ENCODE peak calls at places on chromosomes 13 and 19, in six cellular contexts. G is CD8-positive, alpha-beta T cell; K is GM06990; J is right atrium auricular region; P is heart left ventricle; D is sigmoid colon. X is an unnamed sample.

GRCh38 chr19:34556500-34556899 is 74.9 kb downstream of the WTIP start:
- DNase-seq in D (no peak), P (no peak), J (no peak), K (no peak), G (no peak), X (no peak)

GRCh38 chr19:48624791-48625723 is 5.8 kb downstream of the SPHK2 start:
- DNase-seq in G (no peak), K (no peak), J (no peak), P (no peak), D (peak), X (no peak)

GRCh38 chr19:2034729-2035589 is 16.1 kb downstream of the MKNK2 start:
- DNase-seq in K (peak), D (peak), P (peak), J (no peak), G (no peak), X (peak)

GRCh38 chr13:109436055-109436622 is 350.2 kb downstream of the IRS2 start:
- DNase-seq in G (no peak), D (no peak), J (no peak), K (no peak), P (no peak), X (no peak)

GRCh38 chr19:46806651-46807050 is 18.3 kb upstream of the SLC1A5 start:
- DNase-seq in G (no peak), D (no peak), P (no peak), K (no peak), J (no peak), X (no peak)

GRCh38 chr19:38173324-38174041 is 50.5 kb downstream of the DPF1 start:
- DNase-seq in K (no peak), J (peak), G (no peak), D (no peak), P (peak), X (no peak)

GRCh38 chr13:113428469-113428865 is 24.8 kb downstream of the ADPRHL1 start:
- DNase-seq in D (no peak), J (no peak), P (no peak), K (no peak), G (no peak), X (no peak)

GRCh38 chr13:109755551-109755950 is 30.8 kb downstream of the IRS2 start:
- DNase-seq in J (no peak), D (no peak), P (no peak), G (no peak), K (no peak), X (no peak)

GRCh38 chr13:109297628-109298027 is 488.8 kb downstream of the IRS2 start:
- DNase-seq in G (no peak), J (no peak), D (no peak), P (no peak), K (no peak), X (no peak)

GRCh38 chr13:38213307-38213706 is 136.3 kb upstream of the UFM1 start:
- DNase-seq in K (no peak), J (no peak), G (no peak), P (no peak), D (no peak), X (no peak)

GRCh38 chr19:31943305-31943704 is 402.1 kb upstream of the ZNF507 start:
- DNase-seq in K (no peak), J (no peak), D (no peak), P (no peak), G (no peak), X (no peak)

GRCh38 chr13:79874396-79875360 is 393.7 kb downstream of the NDFIP2 start:
- DNase-seq in G (no peak), J (no peak), K (no peak), D (no peak), P (no peak), X (no peak)

GRCh38 chr13:46778095-46778494 is 18.9 kb downstream of the ESD start:
- DNase-seq in D (no peak), G (no peak), J (no peak), K (no peak), P (no peak), X (no peak)

GRCh38 chr19:10828981-10829821 is 6.8 kb downstream of the TMED1 start:
- DNase-seq in K (no peak), D (no peak), J (no peak), G (no peak), P (peak), X (no peak)

GRCh38 chr13:94267581-94267980 is 211.9 kb downstream of the DCT start:
- DNase-seq in K (no peak), J (no peak), D (no peak), P (no peak), G (no peak), X (no peak)

GRCh38 chr19:36103842-36104552 is 6.9 kb upstream of the OVOL3 start:
- DNase-seq in K (no peak), G (no peak), D (no peak), J (no peak), P (no peak), X (no peak)

GRCh38 chr13:79196366-79196765 is 209.7 kb downstream of the RBM26 start:
- DNase-seq in D (no peak), J (no peak), P (no peak), K (no peak), G (no peak), X (no peak)

GRCh38 chr13:75761373-75761772 is 125.2 kb downstream of the LMO7 start:
- DNase-seq in K (no peak), J (no peak), D (no peak), G (no peak), P (no peak), X (peak)

GRCh38 chr13:33665776-33666175 is 152.2 kb upstream of the RFC3 start:
- DNase-seq in K (no peak), D (no peak), G (no peak), J (no peak), P (no peak), X (no peak)

GRCh38 chr13:98026457-98026857 is 73.0 kb downstream of the IPO5 start:
- DNase-seq in K (no peak), G (no peak), D (no peak), P (no peak), J (no peak), X (no peak)

GRCh38 chr13:27665333-27665732 is 43.6 kb downstream of the POLR1D start:
- DNase-seq in D (no peak), P (no peak), J (no peak), G (no peak), K (no peak), X (no peak)

GRCh38 chr13:96726651-96727050 is 267.6 kb downstream of the OXGR1 start:
- DNase-seq in P (no peak), D (no peak), G (no peak), K (no peak), J (no peak), X (no peak)

GRCh38 chr13:53411443-53411842 is 382.8 kb downstream of the OLFM4 start:
- DNase-seq in P (no peak), G (no peak), D (no peak), J (no peak), K (no peak), X (no peak)

GRCh38 chr19:12694641-12695040 is 1.8 kb downstream of the FBXW9 start:
- DNase-seq in P (no peak), J (no peak), D (no peak), G (no peak), K (no peak), X (no peak)

GRCh38 chr13:45367358-45367757 is 26.4 kb upstream of the TPT1 start:
- DNase-seq in P (no peak), D (no peak), G (peak), J (peak), K (peak), X (peak)

GRCh38 chr19:6446452-6446851 is 12.9 kb upstream of the SLC25A41 start:
- DNase-seq in J (no peak), D (no peak), P (no peak), G (no peak), K (no peak), X (no peak)

GRCh38 chr13:108322206-108322824 is 52.8 kb downstream of the TNFSF13B start:
- DNase-seq in D (no peak), P (no peak), K (no peak), G (no peak), J (no peak), X (peak)

GRCh38 chr13:110257408-110257807 is 49.5 kb downstream of the COL4A1 start:
- DNase-seq in K (no peak), P (no peak), J (no peak), G (no peak), D (no peak), X (peak)

GRCh38 chr19:32224371-32225244 is 120.8 kb upstream of the ZNF507 start:
- DNase-seq in D (no peak), K (peak), J (no peak), P (peak), G (peak), X (peak)

GRCh38 chr19:42831221-42832019 is 48.1 kb downstream of the PSG1 start:
- DNase-seq in D (no peak), K (no peak), G (no peak), P (no peak), J (no peak), X (no peak)

GRCh38 chr19:45522010-45522941 is 15.0 kb downstream of the VASP start:
- DNase-seq in P (no peak), J (no peak), D (no peak), G (no peak), K (no peak), X (no peak)

GRCh38 chr13:83286737-83287136 is 595.5 kb downstream of the SLITRK1 start:
- DNase-seq in J (no peak), K (no peak), G (no peak), D (no peak), P (no peak), X (no peak)

GRCh38 chr13:50712469-50712868 is 131.0 kb downstream of the DLEU7 start:
- DNase-seq in G (no peak), J (no peak), P (no peak), K (no peak), D (no peak), X (no peak)

GRCh38 chr13:110559429-110559943 is 2.0 kb downstream of the RAB20 start:
- DNase-seq in J (no peak), G (no peak), D (peak), K (no peak), P (no peak), X (no peak)

GRCh38 chr19:40831502-40832430 is 18.5 kb downstream of the CYP2A6 start:
- DNase-seq in D (peak), P (no peak), K (no peak), G (no peak), J (no peak), X (no peak)

DNA sequence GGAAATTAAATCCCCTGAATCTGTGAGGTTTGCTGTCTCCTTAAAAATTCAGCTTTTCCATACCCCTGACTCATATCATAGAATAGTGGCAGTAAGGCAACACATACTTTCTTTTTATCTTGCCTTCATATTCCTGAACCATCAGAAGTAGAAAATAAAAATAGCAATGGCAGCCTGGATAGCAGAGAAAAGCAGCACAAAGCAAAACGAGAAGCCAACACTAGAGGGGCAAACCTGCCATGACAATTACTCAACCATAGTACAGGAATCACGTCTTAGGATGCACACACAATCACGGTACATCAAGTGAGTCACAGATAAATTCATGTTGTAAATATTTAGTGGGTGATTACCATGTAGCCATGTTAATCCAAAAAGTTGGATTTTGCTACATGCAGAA is 343.0 kb downstream of the ITGBL1 start:
- DNase-seq in J (no peak), P (no peak), D (no peak), G (no peak), K (no peak), X (no peak)
- H3K4me3 ChIP-seq in J (no peak), P (no peak), D (no peak), G (no peak), K (no peak), X (no peak)

GRCh38 chr13:23613971-23614370 is 43.8 kb downstream of the TNFRSF19 start:
- DNase-seq in P (no peak), D (no peak), G (no peak), J (no peak), K (no peak), X (no peak)

GRCh38 chr13:23617551-23618014 is 47.4 kb downstream of the TNFRSF19 start:
- DNase-seq in P (no peak), K (no peak), G (no peak), J (no peak), D (no peak), X (no peak)

GRCh38 chr13:23615677-23616076 is 45.5 kb downstream of the TNFRSF19 start:
- DNase-seq in J (no peak), D (no peak), K (no peak), G (no peak), P (no peak), X (no peak)

GRCh38 chr13:23618341-23618740 is 48.1 kb downstream of the TNFRSF19 start:
- DNase-seq in G (no peak), D (no peak), P (no peak), K (no peak), J (no peak), X (no peak)

DNA sequence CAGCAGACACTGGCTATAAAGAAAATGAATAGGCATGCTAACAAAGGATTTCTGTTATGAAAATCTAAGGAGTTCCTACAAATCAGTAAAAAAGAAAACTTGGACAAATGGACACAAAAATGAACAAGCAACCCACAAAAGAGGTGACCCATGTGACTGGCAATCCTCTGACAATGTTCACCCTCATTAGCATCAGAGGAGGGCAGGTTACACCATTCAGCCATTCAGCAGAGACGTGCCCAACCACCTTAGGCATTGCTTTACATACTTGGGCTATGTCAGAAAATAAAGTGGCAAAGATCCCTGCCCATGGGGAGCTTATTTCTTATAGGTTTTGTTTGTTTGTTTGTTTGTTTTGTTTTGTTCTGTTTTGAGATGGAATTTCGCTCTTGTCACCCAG is 46.0 kb downstream of the TNFRSF19 start:
- DNase-seq in G (no peak), J (no peak), K (no peak), P (no peak), D (no peak), X (no peak)
- H3K4me3 ChIP-seq in G (no peak), J (no peak), K (no peak), P (no peak), D (no peak), X (no peak)

GRCh38 chr19:456547-457110 is 4.2 kb downstream of the SHC2 start:
- DNase-seq in D (no peak), G (no peak), J (no peak), P (no peak), K (no peak), X (no peak)

GRCh38 chr19:459724-460511 is 915 bp downstream of the SHC2 start:
- DNase-seq in D (peak), J (peak), G (no peak), P (peak), K (no peak), X (no peak)

GRCh38 chr19:458091-459042 is 2.5 kb downstream of the SHC2 start:
- DNase-seq in K (no peak), D (no peak), P (no peak), J (no peak), G (no peak), X (no peak)

GRCh38 chr19:455851-456546 is 4.8 kb downstream of the SHC2 start:
- DNase-seq in D (no peak), K (no peak), J (no peak), G (no peak), P (no peak), X (no peak)

DNA sequence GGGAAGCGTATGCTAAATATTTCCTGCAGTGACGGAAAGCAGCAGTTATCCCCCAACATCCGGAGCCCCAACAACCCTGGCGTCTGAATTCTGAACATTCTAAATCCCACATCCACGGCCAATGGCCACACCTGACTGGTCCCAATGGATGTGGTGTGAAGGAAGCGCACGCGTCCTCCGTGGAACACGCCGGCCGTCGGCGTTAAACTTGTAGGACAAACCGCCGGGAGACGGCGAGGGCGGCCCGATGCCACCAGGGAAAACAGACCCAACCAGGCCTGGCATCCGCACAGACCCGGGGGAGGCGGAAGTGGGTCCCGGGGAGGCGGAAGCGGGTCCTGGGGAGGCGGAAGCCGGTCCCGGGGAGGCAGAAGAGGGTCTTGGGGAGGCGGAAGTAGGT is 3.2 kb downstream of the SHC2 start:
- DNase-seq in G (no peak), K (no peak), D (no peak), J (no peak), P (no peak), X (no peak)
- H3K4me3 ChIP-seq in G (no peak), K (no peak), D (no peak), J (no peak), P (no peak), X (no peak)

GRCh38 chr19:18966304-18966703 is 25.3 kb upstream of the HOMER3 start:
- DNase-seq in J (no peak), P (no peak), G (no peak), D (no peak), K (no peak), X (no peak)

GRCh38 chr19:18969953-18970659 is 29.1 kb upstream of the HOMER3 start:
- DNase-seq in D (no peak), P (no peak), G (no peak), K (no peak), J (no peak), X (no peak)

GRCh38 chr19:18964121-18964520 is 23.1 kb upstream of the HOMER3 start:
- DNase-seq in J (no peak), K (no peak), D (no peak), G (no peak), P (no peak), X (no peak)

GRCh38 chr19:18972301-18972831 is 31.3 kb upstream of the HOMER3 start:
- DNase-seq in D (no peak), J (no peak), P (no peak), G (no peak), K (no peak), X (no peak)

DNA sequence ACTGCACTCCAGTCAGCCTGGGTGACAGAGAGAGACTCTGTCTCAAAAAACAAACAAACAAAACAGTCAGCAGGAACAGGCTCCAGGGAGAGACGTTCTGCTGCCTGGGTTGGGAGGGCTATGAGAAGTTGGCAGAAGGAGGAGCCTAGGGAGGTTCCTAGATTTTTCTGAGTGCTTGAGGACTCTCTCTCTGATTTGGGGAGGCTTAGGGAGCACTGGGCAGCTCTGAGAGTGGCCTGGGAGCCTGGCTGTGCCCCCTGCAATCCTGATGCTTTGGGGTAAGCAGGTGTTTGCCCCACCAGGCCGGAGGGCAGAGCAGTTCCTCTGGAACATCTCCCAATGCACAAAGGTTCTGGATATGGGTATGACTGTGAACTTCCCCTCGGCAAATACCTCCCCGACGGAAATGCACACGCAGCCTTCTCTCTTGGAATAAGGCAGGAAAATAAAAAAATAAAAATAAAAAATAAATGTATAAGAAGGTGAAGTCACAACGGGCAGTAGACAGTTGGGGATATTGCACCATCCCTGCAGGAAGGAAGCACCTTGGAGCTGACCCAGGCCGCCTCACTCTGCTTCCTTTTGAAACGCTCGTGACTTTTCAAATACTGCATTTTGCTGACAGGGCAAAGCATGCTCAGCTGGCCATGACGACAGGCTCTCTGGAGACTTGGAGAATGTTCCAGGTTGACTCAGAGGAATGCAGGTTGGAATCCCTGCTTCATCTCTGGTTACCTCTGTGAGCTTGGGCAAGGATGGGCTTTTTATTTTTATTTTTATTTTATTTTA is 26.5 kb upstream of the HOMER3 start:
- DNase-seq in K (no peak), P (peak), G (no peak), D (peak), J (peak), X (no peak)
- H3K4me3 ChIP-seq in K (no peak), P (no peak), G (no peak), D (no peak), J (no peak), X (no peak)

GRCh38 chr19:4062576-4063368 is 3.9 kb downstream of the ZBTB7A start:
- DNase-seq in G (no peak), K (no peak), J (no peak), D (no peak), P (no peak), X (no peak)

GRCh38 chr19:4059931-4060620 is 6.6 kb downstream of the ZBTB7A start:
- DNase-seq in J (no peak), P (peak), D (peak), G (no peak), K (peak), X (peak)

GRCh38 chr19:4061683-4062575 is 4.8 kb downstream of the ZBTB7A start:
- DNase-seq in P (no peak), G (no peak), J (no peak), D (peak), K (no peak), X (no peak)

GRCh38 chr19:4060621-4061177 is 6.0 kb downstream of the ZBTB7A start:
- DNase-seq in P (no peak), J (no peak), K (no peak), G (no peak), D (peak), X (no peak)

GRCh38 chr19:4061178-4061682 is 5.5 kb downstream of the ZBTB7A start:
- DNase-seq in K (no peak), G (no peak), P (peak), D (peak), J (peak), X (peak)
- H3K4me3 ChIP-seq in K (peak), G (peak), P (peak), D (peak), J (peak), X (peak)

X was measured in GM12865.